ENCODE peak calls at places on chromosomes 11 and 22, in four cellular contexts. One of them, this sample, is unnamed.

GRCh38 chr11:1436468-1437030 is 46.8 kb downstream of the BRSK2 start:
- DNase-seq in OCI-LY7: no peak
- DNase-seq in A549: no peak
- DNase-seq in Peyer's patch: no peak
- DNase-seq in this sample: no peak

GRCh38 chr22:20153945-20154344 is 3.1 kb upstream of the CCDC188 start:
- DNase-seq in OCI-LY7: no peak
- DNase-seq in Peyer's patch: no peak
- DNase-seq in A549: no peak
- DNase-seq in this sample: no peak

GRCh38 chr11:75214411-75214821 is 26.2 kb upstream of the TPBGL start:
- DNase-seq in OCI-LY7: peak; percentile 62
- DNase-seq in A549: peak; percentile 79
- DNase-seq in Peyer's patch: peak; percentile 30
- DNase-seq in this sample: no peak

GRCh38 chr11:94305146-94305545 is 766 bp downstream of the IZUMO1R start:
- DNase-seq in OCI-LY7: no peak
- DNase-seq in Peyer's patch: no peak
- DNase-seq in A549: no peak
- DNase-seq in this sample: peak; percentile 55

GRCh38 chr11:123560001-123560400 is 94.4 kb downstream of the SCN3B start:
- DNase-seq in OCI-LY7: no peak
- DNase-seq in Peyer's patch: no peak
- DNase-seq in A549: no peak
- DNase-seq in this sample: no peak

GRCh38 chr11:20114588-20114987 is 45.7 kb downstream of the DBX1 start:
- DNase-seq in A549: no peak
- DNase-seq in OCI-LY7: no peak
- DNase-seq in Peyer's patch: no peak
- DNase-seq in this sample: no peak

GRCh38 chr11:122267602-122268001 is 151.6 kb upstream of the BLID start:
- DNase-seq in OCI-LY7: no peak
- DNase-seq in A549: no peak
- DNase-seq in Peyer's patch: no peak
- DNase-seq in this sample: no peak

GRCh38 chr11:10023202-10023601 is 270.8 kb downstream of the SBF2 start:
- DNase-seq in Peyer's patch: no peak
- DNase-seq in A549: no peak
- DNase-seq in OCI-LY7: no peak
- DNase-seq in this sample: no peak

GRCh38 chr11:62399172-62399867 is 19.5 kb upstream of the SCGB1A1 start:
- DNase-seq in A549: no peak
- DNase-seq in OCI-LY7: no peak
- DNase-seq in Peyer's patch: no peak
- DNase-seq in this sample: no peak
- H3K27ac ChIP-seq in A549: peak overlapping the region; percentile 78
- H3K27ac ChIP-seq in OCI-LY7: no peak overlapping the region
- H3K27ac ChIP-seq in Peyer's patch: peak overlapping the region; percentile 75
- H3K27ac ChIP-seq in this sample: peak overlapping the region; percentile 74

DNA sequence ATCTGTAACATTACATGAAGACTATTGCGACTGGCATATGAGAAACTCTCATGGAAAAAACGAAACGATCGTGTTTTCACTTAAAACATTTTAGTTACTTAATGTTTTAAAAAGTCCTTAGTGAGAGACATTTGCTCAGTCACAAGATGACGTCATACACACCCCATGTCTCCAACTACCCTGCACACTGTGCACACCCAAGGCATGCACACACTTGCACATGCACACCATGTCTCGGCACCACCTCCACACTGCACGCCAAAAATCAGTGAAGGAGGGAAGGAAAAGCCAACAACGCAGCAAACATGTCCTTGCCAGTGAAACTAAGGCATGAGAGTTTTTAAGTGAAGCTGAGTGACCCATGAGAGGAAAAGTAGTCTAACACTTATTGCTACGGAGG is 18.0 kb downstream of the NCAPD3 start:
- DNase-seq in A549: no peak
- DNase-seq in Peyer's patch: no peak
- DNase-seq in OCI-LY7: no peak
- DNase-seq in this sample: no peak
- H3K27ac ChIP-seq in A549: no peak overlapping the region
- H3K27ac ChIP-seq in Peyer's patch: no peak overlapping the region
- H3K27ac ChIP-seq in OCI-LY7: no peak overlapping the region
- H3K27ac ChIP-seq in this sample: no peak overlapping the region

DNA sequence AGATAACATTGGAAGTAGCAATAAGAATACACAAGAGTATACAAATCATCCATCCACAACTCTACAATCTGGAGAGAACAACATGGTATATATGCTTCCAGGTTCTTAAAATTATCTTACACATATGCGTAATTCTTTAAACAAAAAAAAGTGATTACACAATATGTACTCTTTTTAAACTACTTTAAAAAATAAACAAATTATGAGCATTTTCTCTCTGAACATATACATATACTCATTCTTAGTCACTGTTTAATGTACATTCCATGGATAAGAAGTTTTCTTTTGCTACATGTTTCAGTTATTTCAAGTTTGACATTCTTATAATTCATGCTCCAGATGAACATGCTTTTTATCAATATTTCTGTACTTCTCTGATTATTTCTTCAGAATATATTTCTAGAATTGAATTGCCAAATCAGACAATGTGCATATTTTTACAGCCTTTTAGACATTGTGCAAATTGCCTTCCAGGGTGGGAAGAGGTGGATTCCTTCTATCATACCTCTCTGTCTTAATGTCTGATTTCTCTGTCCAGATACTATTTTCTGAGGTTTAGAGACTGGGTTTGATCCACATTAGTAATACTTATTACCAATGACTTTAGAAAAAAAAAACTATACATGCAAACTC is 551.6 kb downstream of the METTL15 start:
- DNase-seq in A549: no peak
- DNase-seq in OCI-LY7: no peak
- DNase-seq in Peyer's patch: no peak
- DNase-seq in this sample: no peak
- H3K27ac ChIP-seq in A549: no peak overlapping the region
- H3K27ac ChIP-seq in OCI-LY7: no peak overlapping the region
- H3K27ac ChIP-seq in Peyer's patch: no peak overlapping the region
- H3K27ac ChIP-seq in this sample: no peak overlapping the region

DNA sequence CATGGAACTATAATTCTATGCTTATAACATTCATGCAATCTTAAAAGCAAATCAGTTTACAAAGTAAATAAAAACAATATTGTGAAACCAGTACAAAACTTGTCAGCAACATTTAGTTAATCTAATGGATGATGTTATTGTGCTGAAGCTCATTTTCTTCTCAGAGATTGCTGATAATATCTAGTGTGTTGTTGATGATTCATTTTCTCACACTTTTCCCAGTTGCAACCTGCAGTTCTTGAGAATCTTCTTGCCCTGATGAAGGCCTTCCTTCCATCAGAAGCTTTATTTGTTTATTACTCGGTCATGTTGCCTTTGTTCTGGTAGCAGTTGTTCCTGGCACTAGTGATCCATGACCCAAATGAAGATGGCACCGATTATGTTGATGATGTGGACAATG is 5.2 kb downstream of the ARHGAP42 start:
- DNase-seq in A549: no peak
- DNase-seq in Peyer's patch: no peak
- DNase-seq in OCI-LY7: no peak
- DNase-seq in this sample: no peak
- H3K27ac ChIP-seq in A549: no peak overlapping the region
- H3K27ac ChIP-seq in Peyer's patch: no peak overlapping the region
- H3K27ac ChIP-seq in OCI-LY7: no peak overlapping the region
- H3K27ac ChIP-seq in this sample: no peak overlapping the region

GRCh38 chr11:86194998-86195397 is 49.6 kb upstream of the EED start:
- DNase-seq in Peyer's patch: no peak
- DNase-seq in OCI-LY7: no peak
- DNase-seq in A549: no peak
- DNase-seq in this sample: no peak

GRCh38 chr11:86193297-86194095 is 51.1 kb upstream of the EED start:
- DNase-seq in Peyer's patch: peak; percentile 52
- DNase-seq in A549: peak; percentile 89
- DNase-seq in OCI-LY7: peak; percentile 87
- DNase-seq in this sample: no peak

GRCh38 chr11:86196291-86196690 is 48.3 kb upstream of the EED start:
- DNase-seq in A549: no peak
- DNase-seq in OCI-LY7: no peak
- DNase-seq in Peyer's patch: no peak
- DNase-seq in this sample: no peak

GRCh38 chr11:86191874-86192273 is 52.7 kb upstream of the EED start:
- DNase-seq in Peyer's patch: no peak
- DNase-seq in OCI-LY7: no peak
- DNase-seq in A549: no peak
- DNase-seq in this sample: no peak

DNA sequence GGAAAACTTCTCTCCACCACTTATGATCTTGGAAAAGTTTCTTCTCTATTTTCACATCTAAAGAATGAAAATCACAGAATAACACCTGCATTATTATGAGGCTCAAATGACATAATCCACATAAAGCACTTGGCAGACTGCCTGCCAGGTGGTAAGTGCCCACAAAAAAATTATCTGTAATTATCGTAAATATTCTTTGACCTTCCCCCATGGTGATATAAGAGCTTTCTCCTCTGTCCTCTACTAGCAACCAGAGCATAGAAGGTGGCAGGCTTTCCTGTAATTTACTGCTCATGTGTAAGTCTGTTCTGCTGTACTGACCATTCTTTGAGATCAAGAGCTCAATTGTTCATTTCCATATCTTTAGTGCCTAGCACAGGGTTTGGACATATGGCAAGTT is 51.7 kb upstream of the EED start:
- DNase-seq in A549: no peak
- DNase-seq in Peyer's patch: no peak
- DNase-seq in OCI-LY7: peak; percentile 30
- DNase-seq in this sample: no peak
- H3K27ac ChIP-seq in A549: peak overlapping the region; percentile 81
- H3K27ac ChIP-seq in Peyer's patch: peak overlapping the region; percentile 10
- H3K27ac ChIP-seq in OCI-LY7: peak overlapping the region; percentile 76
- H3K27ac ChIP-seq in this sample: peak overlapping the region; percentile 58

GRCh38 chr11:35629511-35629910 is 11.3 kb downstream of the FJX1 start:
- DNase-seq in Peyer's patch: no peak
- DNase-seq in OCI-LY7: no peak
- DNase-seq in A549: no peak
- DNase-seq in this sample: no peak
- H3K27ac ChIP-seq in Peyer's patch: no peak overlapping the region
- H3K27ac ChIP-seq in OCI-LY7: no peak overlapping the region
- H3K27ac ChIP-seq in A549: peak overlapping the region; percentile 52
- H3K27ac ChIP-seq in this sample: no peak overlapping the region

GRCh38 chr11:128463386-128463829 is 124.0 kb downstream of the ETS1 start:
- DNase-seq in OCI-LY7: no peak
- DNase-seq in Peyer's patch: no peak
- DNase-seq in A549: no peak
- DNase-seq in this sample: peak; percentile 81

GRCh38 chr11:128462802-128463385 is 124.5 kb downstream of the ETS1 start:
- DNase-seq in OCI-LY7: no peak
- DNase-seq in Peyer's patch: no peak
- DNase-seq in A549: no peak
- DNase-seq in this sample: no peak

GRCh38 chr11:128464878-128465277 is 122.5 kb downstream of the ETS1 start:
- DNase-seq in A549: no peak
- DNase-seq in Peyer's patch: no peak
- DNase-seq in OCI-LY7: no peak
- DNase-seq in this sample: peak; percentile 75

GRCh38 chr11:128465531-128465930 is 121.8 kb downstream of the ETS1 start:
- DNase-seq in A549: no peak
- DNase-seq in Peyer's patch: no peak
- DNase-seq in OCI-LY7: no peak
- DNase-seq in this sample: peak; percentile 89

GRCh38 chr11:128463975-128464374 is 123.4 kb downstream of the ETS1 start:
- DNase-seq in A549: no peak
- DNase-seq in Peyer's patch: no peak
- DNase-seq in OCI-LY7: no peak
- DNase-seq in this sample: peak; percentile 14
- H3K27ac ChIP-seq in A549: no peak overlapping the region
- H3K27ac ChIP-seq in Peyer's patch: peak overlapping the region; percentile 76
- H3K27ac ChIP-seq in OCI-LY7: peak overlapping the region; percentile 29
- H3K27ac ChIP-seq in this sample: peak overlapping the region; percentile 67

This sample was measured in esophagus muscularis mucosa.